ENCODE peak calls at places on chromosomes 2 and 18, in seven cellular contexts. G is endothelial cell; V is cardiac septum; Y is HCT116; M is stimulated activated CD8-positive, alpha-beta memory T cell treated with anti-CD3 and anti-CD28 coated beads, Interleukin-2, amount 100 ng/mL, for 48 hours; H is activated CD8-positive, alpha-beta memory T cell treated with anti-CD3 and anti-CD28 coated beads, Interleukin-2, amount 50 U/mL, for 48 hours; B is cerebellar cortex. N is an unnamed sample.

GRCh38 chr2:121860033-121860810 is 104.8 kb downstream of the TSN start:
- DNase-seq in G (no peak), V (no peak), Y (no peak), M (no peak), H (no peak), B (no peak), N (no peak)

GRCh38 chr2:74440378-74441110 is 1.2 kb downstream of the RTKN start:
- DNase-seq in G (peak; percentile 91), V (peak; percentile 94), Y (peak; percentile 80), M (no peak), H (peak; percentile 78), B (peak; percentile 81), N (no peak)

GRCh38 chr2:26008851-26009566 is 24.9 kb upstream of the RAB10 start:
- DNase-seq in G (no peak), V (peak; percentile 92), Y (peak; percentile 43), M (no peak), H (no peak), B (no peak), N (no peak)

GRCh38 chr2:24315669-24316068 is 44.7 kb downstream of the ITSN2 start:
- DNase-seq in G (no peak), V (no peak), Y (no peak), M (no peak), H (no peak), B (no peak), N (no peak)

GRCh38 chr2:208099682-208100081 is 24.6 kb downstream of the CRYGD start:
- DNase-seq in G (no peak), V (no peak), Y (no peak), M (no peak), H (no peak), B (no peak), N (no peak)

GRCh38 chr2:166285215-166285614 is 90.5 kb downstream of the SCN9A start:
- DNase-seq in G (no peak), V (no peak), Y (no peak), M (no peak), H (no peak), B (no peak), N (no peak)

GRCh38 chr2:152088006-152088405 is 10.8 kb downstream of the CACNB4 start:
- DNase-seq in G (no peak), V (no peak), Y (no peak), M (no peak), H (no peak), B (no peak), N (no peak)

GRCh38 chr2:20343128-20343527 is 7.5 kb downstream of the PUM2 start:
- DNase-seq in G (no peak), V (no peak), Y (no peak), M (no peak), H (no peak), B (no peak), N (no peak)

GRCh38 chr2:228410051-228410450 is 228.6 kb upstream of the SPHKAP start:
- DNase-seq in G (no peak), V (no peak), Y (no peak), M (no peak), H (no peak), B (peak; percentile 59), N (no peak)

GRCh38 chr2:111927723-111928122 is 29.3 kb downstream of the MERTK start:
- DNase-seq in G (no peak), V (no peak), Y (no peak), M (no peak), H (no peak), B (no peak), N (no peak)

GRCh38 chr2:33085646-33086045 is 138.9 kb downstream of the LTBP1 start:
- DNase-seq in G (no peak), V (no peak), Y (no peak), M (no peak), H (no peak), B (no peak), N (no peak)

GRCh38 chr2:171046056-171046560 is 114.6 kb downstream of the TLK1 start:
- DNase-seq in G (no peak), V (no peak), Y (no peak), M (no peak), H (no peak), B (no peak), N (no peak)

GRCh38 chr2:61733563-61733962 is 120.3 kb downstream of the FAM161A start:
- DNase-seq in G (no peak), V (no peak), Y (no peak), M (no peak), H (no peak), B (no peak), N (no peak)

GRCh38 chr18:44759925-44760342 is 79.2 kb downstream of the SETBP1 start:
- DNase-seq in G (no peak), V (no peak), Y (no peak), M (no peak), H (no peak), B (no peak), N (no peak)

GRCh38 chr18:7872569-7872968 is 305.5 kb downstream of the PTPRM start:
- DNase-seq in G (no peak), V (no peak), Y (peak; percentile 71), M (no peak), H (no peak), B (no peak), N (no peak)